ENCODE peak calls at places on chromosomes 6 and 20, in five cellular contexts. One of them, this sample, is unnamed.

GRCh38 chr6:106254636-106255035 is 70.9 kb downstream of the ATG5 start:
- DNase-seq in ovary: no peak
- DNase-seq in AG04450: no peak
- DNase-seq in psoas muscle: no peak
- DNase-seq in iPS DF 6.9: no peak
- DNase-seq in this sample: no peak

GRCh38 chr6:39902136-39902535 is 32.1 kb downstream of the MOCS1 start:
- DNase-seq in psoas muscle: no peak
- DNase-seq in ovary: no peak
- DNase-seq in iPS DF 6.9: no peak
- DNase-seq in AG04450: no peak
- DNase-seq in this sample: no peak

GRCh38 chr6:56378966-56379608 is 131.7 kb upstream of the COL21A1 start:
- DNase-seq in iPS DF 6.9: no peak
- DNase-seq in psoas muscle: no peak
- DNase-seq in AG04450: no peak
- DNase-seq in ovary: no peak
- DNase-seq in this sample: no peak

GRCh38 chr20:46388201-46388836 is 18.1 kb downstream of the ELMO2 start:
- DNase-seq in iPS DF 6.9: no peak
- DNase-seq in ovary: no peak
- DNase-seq in AG04450: no peak
- DNase-seq in psoas muscle: no peak
- DNase-seq in this sample: no peak

GRCh38 chr6:85081102-85081501 is 316.7 kb upstream of the TBX18 start:
- DNase-seq in iPS DF 6.9: no peak
- DNase-seq in ovary: no peak
- DNase-seq in AG04450: no peak
- DNase-seq in psoas muscle: no peak
- DNase-seq in this sample: no peak

GRCh38 chr6:47733879-47734558 is 35.6 kb downstream of the ADGRF4 start:
- DNase-seq in ovary: no peak
- DNase-seq in AG04450: no peak
- DNase-seq in iPS DF 6.9: no peak
- DNase-seq in psoas muscle: no peak
- DNase-seq in this sample: no peak

GRCh38 chr6:33761922-33762629 is 15.4 kb upstream of the IP6K3 start:
- DNase-seq in ovary: peak
- DNase-seq in psoas muscle: peak
- DNase-seq in iPS DF 6.9: no peak
- DNase-seq in AG04450: no peak
- DNase-seq in this sample: peak

GRCh38 chr20:57707320-57707719 is 2.5 kb downstream of the PMEPA1 start:
- DNase-seq in AG04450: no peak
- DNase-seq in iPS DF 6.9: no peak
- DNase-seq in psoas muscle: no peak
- DNase-seq in ovary: no peak
- DNase-seq in this sample: no peak

GRCh38 chr6:117829594-117830319 is 77.3 kb upstream of the SLC35F1 start:
- DNase-seq in ovary: no peak
- DNase-seq in AG04450: no peak
- DNase-seq in psoas muscle: no peak
- DNase-seq in iPS DF 6.9: no peak
- DNase-seq in this sample: no peak

GRCh38 chr20:37913563-37914366 is 10.8 kb downstream of the VSTM2L start:
- DNase-seq in iPS DF 6.9: no peak
- DNase-seq in ovary: no peak
- DNase-seq in psoas muscle: no peak
- DNase-seq in AG04450: no peak
- DNase-seq in this sample: no peak

GRCh38 chr20:37915434-37915787 is 12.5 kb downstream of the VSTM2L start:
- DNase-seq in iPS DF 6.9: no peak
- DNase-seq in psoas muscle: no peak
- DNase-seq in ovary: no peak
- DNase-seq in AG04450: no peak
- DNase-seq in this sample: no peak

GRCh38 chr20:37914367-37914671 is 11.4 kb downstream of the VSTM2L start:
- DNase-seq in iPS DF 6.9: no peak
- DNase-seq in psoas muscle: no peak
- DNase-seq in AG04450: no peak
- DNase-seq in ovary: no peak
- DNase-seq in this sample: no peak

GRCh38 chr20:37915800-37916570 is 13.1 kb downstream of the VSTM2L start:
- DNase-seq in iPS DF 6.9: no peak
- DNase-seq in AG04450: no peak
- DNase-seq in ovary: no peak
- DNase-seq in psoas muscle: no peak
- DNase-seq in this sample: no peak

DNA sequence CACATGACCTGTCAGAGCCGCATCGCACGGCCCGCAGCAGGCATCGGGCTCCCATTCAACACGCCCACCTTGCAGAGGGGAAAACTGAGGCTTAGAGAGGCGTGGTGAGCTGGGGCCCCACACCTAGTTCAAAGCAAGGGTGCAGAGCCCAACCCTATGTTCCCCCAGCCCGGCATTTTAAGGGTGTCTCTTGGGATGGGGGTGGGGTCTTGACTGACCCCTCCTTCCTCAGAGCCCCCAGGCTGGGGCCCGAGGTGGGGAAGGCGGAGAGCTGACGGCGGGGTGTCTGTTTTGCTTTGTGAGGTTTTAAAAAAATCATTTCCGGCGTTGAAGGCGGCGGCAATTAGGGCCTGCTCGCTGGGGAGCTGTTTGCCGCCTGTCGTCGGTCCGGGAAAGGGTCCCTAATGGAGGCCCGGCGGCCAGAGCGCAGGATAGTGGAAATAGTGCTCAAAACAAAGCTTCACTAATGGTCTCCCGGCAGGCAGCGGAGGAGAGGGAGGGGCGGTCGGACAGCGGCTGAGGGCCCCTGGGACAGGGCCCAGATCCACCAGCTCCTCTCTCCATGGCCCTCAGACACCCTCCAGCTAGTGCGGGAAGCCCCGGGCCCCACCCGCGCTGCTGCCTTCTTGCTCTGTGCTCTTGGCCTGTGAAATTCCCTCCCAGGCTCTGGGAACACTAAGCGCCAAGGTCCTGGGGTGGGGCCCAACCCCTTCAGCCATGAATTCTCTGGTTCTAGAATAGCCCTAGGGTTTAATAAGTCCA is 11.9 kb downstream of the VSTM2L start:
- DNase-seq in AG04450: no peak
- DNase-seq in iPS DF 6.9: no peak
- DNase-seq in psoas muscle: no peak
- DNase-seq in ovary: no peak
- DNase-seq in this sample: no peak
- H3K27ac ChIP-seq in AG04450: no peak
- H3K27ac ChIP-seq in iPS DF 6.9: no peak
- H3K27ac ChIP-seq in psoas muscle: no peak
- H3K27ac ChIP-seq in ovary: no peak
- H3K27ac ChIP-seq in this sample: no peak

GRCh38 chr6:25233226-25233625 is 45.9 kb upstream of the CARMIL1 start:
- DNase-seq in psoas muscle: no peak
- DNase-seq in AG04450: no peak
- DNase-seq in ovary: no peak
- DNase-seq in iPS DF 6.9: no peak
- DNase-seq in this sample: no peak

GRCh38 chr6:25227854-25228253 is 51.3 kb upstream of the CARMIL1 start:
- DNase-seq in AG04450: no peak
- DNase-seq in psoas muscle: no peak
- DNase-seq in ovary: no peak
- DNase-seq in iPS DF 6.9: no peak
- DNase-seq in this sample: no peak

GRCh38 chr6:25232478-25232877 is 46.7 kb upstream of the CARMIL1 start:
- DNase-seq in AG04450: no peak
- DNase-seq in iPS DF 6.9: no peak
- DNase-seq in psoas muscle: peak
- DNase-seq in ovary: no peak
- DNase-seq in this sample: no peak

GRCh38 chr6:25224237-25224636 is 54.9 kb upstream of the CARMIL1 start:
- DNase-seq in ovary: no peak
- DNase-seq in iPS DF 6.9: no peak
- DNase-seq in AG04450: no peak
- DNase-seq in psoas muscle: no peak
- DNase-seq in this sample: no peak

DNA sequence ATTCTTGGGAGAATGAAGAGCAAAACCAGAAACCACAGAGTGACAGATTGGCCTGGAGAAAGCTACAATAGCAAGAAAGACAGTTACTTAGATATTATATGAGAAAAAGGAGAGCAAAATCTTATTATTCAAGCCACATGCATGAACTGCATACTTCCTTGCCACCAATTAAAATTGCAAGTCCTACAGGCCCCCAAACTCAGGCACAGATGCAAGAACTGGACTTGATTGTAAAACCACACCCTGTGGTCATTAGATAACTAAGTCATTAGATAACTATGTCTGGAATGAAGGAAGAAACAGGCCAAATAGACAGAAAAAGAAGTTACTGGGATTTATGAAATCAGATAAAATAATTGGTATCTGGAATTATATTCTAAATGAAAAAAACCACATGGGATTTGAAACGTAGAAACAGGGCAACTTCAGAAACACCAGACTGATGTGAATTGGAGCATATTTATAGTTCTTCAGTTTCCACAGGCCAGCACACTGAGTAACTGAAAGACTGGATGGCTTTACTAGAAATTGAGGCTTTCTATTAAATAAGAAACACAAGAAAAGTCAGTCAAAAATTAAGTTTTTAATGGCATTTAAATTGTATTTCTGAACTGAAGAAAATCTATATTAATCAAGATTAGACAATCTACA is 49.4 kb upstream of the CARMIL1 start:
- DNase-seq in psoas muscle: no peak
- DNase-seq in AG04450: no peak
- DNase-seq in ovary: no peak
- DNase-seq in iPS DF 6.9: no peak
- DNase-seq in this sample: no peak
- H3K27ac ChIP-seq in psoas muscle: no peak
- H3K27ac ChIP-seq in AG04450: no peak
- H3K27ac ChIP-seq in ovary: no peak
- H3K27ac ChIP-seq in iPS DF 6.9: no peak
- H3K27ac ChIP-seq in this sample: no peak

GRCh38 chr6:42125663-42126062 is 16.8 kb downstream of the C6orf132 start:
- DNase-seq in ovary: no peak
- DNase-seq in AG04450: no peak
- DNase-seq in psoas muscle: no peak
- DNase-seq in iPS DF 6.9: no peak
- DNase-seq in this sample: no peak

GRCh38 chr6:42124223-42124836 is 18.1 kb downstream of the C6orf132 start:
- DNase-seq in iPS DF 6.9: no peak
- DNase-seq in AG04450: no peak
- DNase-seq in psoas muscle: no peak
- DNase-seq in ovary: no peak
- DNase-seq in this sample: no peak

GRCh38 chr6:42123379-42124103 is 18.9 kb downstream of the C6orf132 start:
- DNase-seq in iPS DF 6.9: no peak
- DNase-seq in AG04450: no peak
- DNase-seq in psoas muscle: peak
- DNase-seq in ovary: no peak
- DNase-seq in this sample: no peak

GRCh38 chr6:42128460-42129359 is 13.7 kb downstream of the C6orf132 start:
- DNase-seq in AG04450: no peak
- DNase-seq in ovary: no peak
- DNase-seq in psoas muscle: no peak
- DNase-seq in iPS DF 6.9: no peak
- DNase-seq in this sample: no peak

GRCh38 chr6:42125231-42125630 is 17.2 kb downstream of the C6orf132 start:
- DNase-seq in AG04450: no peak
- DNase-seq in iPS DF 6.9: no peak
- DNase-seq in ovary: no peak
- DNase-seq in psoas muscle: no peak
- DNase-seq in this sample: no peak
- H3K27ac ChIP-seq in AG04450: no peak
- H3K27ac ChIP-seq in iPS DF 6.9: no peak
- H3K27ac ChIP-seq in ovary: no peak
- H3K27ac ChIP-seq in psoas muscle: no peak
- H3K27ac ChIP-seq in this sample: no peak

DNA sequence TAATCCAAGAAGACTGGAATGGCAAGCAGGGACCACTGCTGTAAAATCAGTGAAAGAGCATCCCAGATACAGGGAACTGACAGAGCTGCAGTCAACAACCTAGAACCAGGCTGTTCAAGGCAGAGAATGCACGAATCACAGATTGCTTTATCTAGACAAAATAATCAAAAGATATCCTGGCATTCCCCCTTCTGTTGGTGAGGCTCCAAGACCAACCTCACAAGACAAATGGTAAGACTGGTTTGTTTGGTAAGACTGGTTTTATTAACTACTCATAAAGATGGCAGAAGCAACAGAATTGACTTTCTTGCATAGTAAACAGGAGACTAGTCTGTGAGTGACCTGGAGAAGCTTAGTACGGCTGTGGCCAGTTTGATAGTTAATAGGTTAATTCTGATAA is 88.8 kb upstream of the AHI1 start:
- DNase-seq in ovary: no peak
- DNase-seq in iPS DF 6.9: no peak
- DNase-seq in psoas muscle: no peak
- DNase-seq in AG04450: no peak
- DNase-seq in this sample: no peak
- H3K27ac ChIP-seq in ovary: no peak
- H3K27ac ChIP-seq in iPS DF 6.9: no peak
- H3K27ac ChIP-seq in psoas muscle: no peak
- H3K27ac ChIP-seq in AG04450: no peak
- H3K27ac ChIP-seq in this sample: no peak

DNA sequence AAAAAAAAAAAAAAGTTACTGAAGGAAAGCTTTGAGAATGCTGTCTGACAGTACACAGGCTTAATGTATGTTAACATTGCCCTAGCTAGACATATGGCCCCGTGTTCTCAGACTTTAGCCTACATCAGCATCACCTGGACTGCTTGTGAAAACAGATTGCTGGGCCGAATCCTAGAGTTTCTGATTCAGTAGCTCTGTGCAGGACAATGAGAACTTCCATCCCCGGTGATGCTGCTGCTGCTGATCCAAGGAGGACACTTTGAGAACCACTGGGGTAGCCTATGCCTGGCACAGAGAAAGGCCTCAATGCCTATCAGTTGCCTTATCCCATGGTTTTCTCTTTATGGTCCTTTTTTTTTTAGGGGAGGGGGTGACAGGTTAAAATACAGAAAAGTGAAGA is 1.6 kb downstream of the HCK start:
- DNase-seq in psoas muscle: no peak
- DNase-seq in iPS DF 6.9: no peak
- DNase-seq in AG04450: no peak
- DNase-seq in ovary: no peak
- DNase-seq in this sample: no peak
- H3K27ac ChIP-seq in psoas muscle: no peak
- H3K27ac ChIP-seq in iPS DF 6.9: no peak
- H3K27ac ChIP-seq in AG04450: no peak
- H3K27ac ChIP-seq in ovary: no peak
- H3K27ac ChIP-seq in this sample: no peak